ENCODE peak calls at places on chromosomes 5 and 9, in four cellular contexts. One of them, this sample, is unnamed.

GRCh38 chr5:147773587-147773986 is 8.9 kb downstream of the JAKMIP2 start:
- DNase-seq in HCT116: no peak
- DNase-seq in NB4: no peak
- DNase-seq in HEK293T: no peak
- DNase-seq in this sample: no peak

GRCh38 chr5:33662721-33663435 is 222.1 kb downstream of the TARS1 start:
- DNase-seq in NB4: no peak
- DNase-seq in HCT116: no peak
- DNase-seq in HEK293T: no peak
- DNase-seq in this sample: no peak

GRCh38 chr9:134291452-134291881 is 34.8 kb upstream of the RXRA start:
- DNase-seq in HEK293T: no peak
- DNase-seq in HCT116: no peak
- DNase-seq in NB4: no peak
- DNase-seq in this sample: no peak

GRCh38 chr9:98009926-98010325 is 26.8 kb downstream of the ANP32B start:
- DNase-seq in HCT116: no peak
- DNase-seq in NB4: no peak
- DNase-seq in HEK293T: no peak
- DNase-seq in this sample: no peak

GRCh38 chr5:79825802-79826201 is 136.2 kb downstream of the CMYA5 start:
- DNase-seq in HEK293T: no peak
- DNase-seq in HCT116: no peak
- DNase-seq in NB4: no peak
- DNase-seq in this sample: no peak

GRCh38 chr9:20307662-20308061 is 314.6 kb downstream of the MLLT3 start:
- DNase-seq in HCT116: no peak
- DNase-seq in NB4: no peak
- DNase-seq in HEK293T: no peak
- DNase-seq in this sample: no peak

GRCh38 chr9:128166169-128166568 is 6.1 kb downstream of the BBLN start:
- DNase-seq in HEK293T: no peak
- DNase-seq in NB4: no peak
- DNase-seq in HCT116: no peak
- DNase-seq in this sample: no peak

GRCh38 chr5:38793099-38793498 is 52.7 kb upstream of the OSMR start:
- DNase-seq in HCT116: no peak
- DNase-seq in NB4: no peak
- DNase-seq in HEK293T: no peak
- DNase-seq in this sample: no peak

GRCh38 chr5:74542477-74542876 is 98.1 kb downstream of the ENC1 start:
- DNase-seq in HEK293T: no peak
- DNase-seq in NB4: no peak
- DNase-seq in HCT116: no peak
- DNase-seq in this sample: no peak

GRCh38 chr9:136328011-136328621 is 777 bp downstream of the GPSM1 start:
- DNase-seq in NB4: no peak
- DNase-seq in HCT116: no peak
- DNase-seq in HEK293T: no peak
- DNase-seq in this sample: no peak

GRCh38 chr9:105088499-105088898 is 156.0 kb upstream of the SLC44A1 start:
- DNase-seq in HCT116: no peak
- DNase-seq in HEK293T: no peak
- DNase-seq in NB4: no peak
- DNase-seq in this sample: no peak

GRCh38 chr9:130331573-130331972 is 66.0 kb downstream of the HMCN2 start:
- DNase-seq in NB4: no peak
- DNase-seq in HCT116: no peak
- DNase-seq in HEK293T: no peak
- DNase-seq in this sample: no peak

GRCh38 chr9:120892748-120893584 is 16.0 kb upstream of the PHF19 start:
- DNase-seq in NB4: peak
- DNase-seq in HCT116: no peak
- DNase-seq in HEK293T: no peak
- DNase-seq in this sample: peak

GRCh38 chr5:103271570-103272289 is 13.2 kb downstream of the MACIR start:
- DNase-seq in HEK293T: no peak
- DNase-seq in NB4: no peak
- DNase-seq in HCT116: no peak
- DNase-seq in this sample: no peak

GRCh38 chr9:1319436-1319835 is 269.3 kb downstream of the DMRT2 start:
- DNase-seq in HEK293T: no peak
- DNase-seq in NB4: no peak
- DNase-seq in HCT116: no peak
- DNase-seq in this sample: no peak

GRCh38 chr5:79133121-79133656 is 21.6 kb downstream of the BHMT start:
- DNase-seq in HEK293T: no peak
- DNase-seq in NB4: peak
- DNase-seq in HCT116: peak
- DNase-seq in this sample: no peak

GRCh38 chr9:134494273-134494815 is 147.3 kb upstream of the COL5A1 start:
- DNase-seq in HCT116: no peak
- DNase-seq in NB4: no peak
- DNase-seq in HEK293T: no peak
- DNase-seq in this sample: no peak

GRCh38 chr9:14062449-14063187 is 251.3 kb downstream of the NFIB start:
- DNase-seq in NB4: no peak
- DNase-seq in HCT116: no peak
- DNase-seq in HEK293T: no peak
- DNase-seq in this sample: no peak

GRCh38 chr5:6482735-6483134 is 34.1 kb downstream of the UBE2QL1 start:
- DNase-seq in HCT116: no peak
- DNase-seq in HEK293T: no peak
- DNase-seq in NB4: no peak
- DNase-seq in this sample: no peak

GRCh38 chr5:179824745-179825112 is 4.0 kb downstream of the SQSTM1 start:
- DNase-seq in HEK293T: no peak
- DNase-seq in NB4: no peak
- DNase-seq in HCT116: no peak
- DNase-seq in this sample: no peak

GRCh38 chr9:84266087-84266561 is 74.4 kb downstream of the SLC28A3 start:
- DNase-seq in NB4: no peak
- DNase-seq in HCT116: no peak
- DNase-seq in HEK293T: no peak
- DNase-seq in this sample: no peak

GRCh38 chr5:115986358-115986757 is 24.1 kb downstream of the LVRN start:
- DNase-seq in NB4: no peak
- DNase-seq in HCT116: no peak
- DNase-seq in HEK293T: no peak
- DNase-seq in this sample: no peak

GRCh38 chr5:175393922-175394321 is 50.1 kb downstream of the DRD1 start:
- DNase-seq in NB4: no peak
- DNase-seq in HCT116: no peak
- DNase-seq in HEK293T: no peak
- DNase-seq in this sample: no peak

GRCh38 chr9:23635276-23635675 is 190.8 kb downstream of the ELAVL2 start:
- DNase-seq in NB4: no peak
- DNase-seq in HEK293T: no peak
- DNase-seq in HCT116: no peak
- DNase-seq in this sample: no peak

GRCh38 chr5:172795401-172795977 is 24.5 kb upstream of the DUSP1 start:
- DNase-seq in HEK293T: no peak
- DNase-seq in HCT116: no peak
- DNase-seq in NB4: no peak
- DNase-seq in this sample: no peak

GRCh38 chr9:106830527-106831140 is 32.3 kb upstream of the ZNF462 start:
- DNase-seq in HEK293T: no peak
- DNase-seq in HCT116: no peak
- DNase-seq in NB4: no peak
- DNase-seq in this sample: no peak

GRCh38 chr9:117278020-117278419 is 136.8 kb downstream of the ASTN2 start:
- DNase-seq in HEK293T: no peak
- DNase-seq in HCT116: no peak
- DNase-seq in NB4: no peak
- DNase-seq in this sample: no peak

GRCh38 chr9:100352201-100352726 is 478 bp downstream of the TEX10 start:
- DNase-seq in HEK293T: peak
- DNase-seq in NB4: peak
- DNase-seq in HCT116: no peak
- DNase-seq in this sample: peak

GRCh38 chr5:14190194-14191164 is 47.3 kb downstream of the TRIO start:
- DNase-seq in HEK293T: no peak
- DNase-seq in HCT116: peak
- DNase-seq in NB4: no peak
- DNase-seq in this sample: no peak

GRCh38 chr5:96852769-96853168 is 23.5 kb upstream of the ERAP2 start:
- DNase-seq in HEK293T: no peak
- DNase-seq in HCT116: no peak
- DNase-seq in NB4: no peak
- DNase-seq in this sample: no peak

GRCh38 chr9:115397591-115398312 is 279.8 kb upstream of the TNC start:
- DNase-seq in HEK293T: no peak
- DNase-seq in HCT116: no peak
- DNase-seq in NB4: no peak
- DNase-seq in this sample: no peak

GRCh38 chr9:14238044-14238443 is 75.9 kb downstream of the NFIB start:
- DNase-seq in HEK293T: no peak
- DNase-seq in NB4: no peak
- DNase-seq in HCT116: no peak
- DNase-seq in this sample: no peak

GRCh38 chr5:102858221-102858620 is 103.1 kb downstream of the PAM start:
- DNase-seq in HCT116: no peak
- DNase-seq in NB4: no peak
- DNase-seq in HEK293T: no peak
- DNase-seq in this sample: no peak

GRCh38 chr5:66814146-66814991 is 218.2 kb downstream of the MAST4 start:
- DNase-seq in HEK293T: peak
- DNase-seq in HCT116: peak
- DNase-seq in NB4: peak
- DNase-seq in this sample: no peak

GRCh38 chr9:94779101-94779500 is 52.6 kb downstream of the AOPEP start:
- DNase-seq in HEK293T: peak
- DNase-seq in NB4: no peak
- DNase-seq in HCT116: no peak
- DNase-seq in this sample: no peak

GRCh38 chr9:127886401-127886972 is 9.0 kb upstream of the AK1 start:
- DNase-seq in NB4: no peak
- DNase-seq in HCT116: no peak
- DNase-seq in HEK293T: peak
- DNase-seq in this sample: no peak

GRCh38 chr9:115086886-115087285 is 31.1 kb downstream of the TNC start:
- DNase-seq in HCT116: no peak
- DNase-seq in NB4: no peak
- DNase-seq in HEK293T: no peak
- DNase-seq in this sample: no peak

GRCh38 chr9:116087246-116087645 is 66.3 kb upstream of the PAPPA start:
- DNase-seq in HCT116: no peak
- DNase-seq in NB4: peak
- DNase-seq in HEK293T: no peak
- DNase-seq in this sample: no peak

GRCh38 chr5:133370904-133371303 is 241.4 kb downstream of the FSTL4 start:
- DNase-seq in HCT116: no peak
- DNase-seq in HEK293T: no peak
- DNase-seq in NB4: no peak
- DNase-seq in this sample: no peak